ENCODE peak calls at places on chromosomes 6 and 20, in nine cellular contexts. D is NCI-H774, U is GM20000, N is right lobe of liver, Y is neural crest cell, S is NCI-H446, O is endothelial cell, E is PC-3, L is M059J. Z is an unnamed sample.

GRCh38 chr20:58511861-58512260 is 3.3 kb downstream of the APCDD1L start:
- DNase-seq in D (no peak), U (no peak), N (no peak), Y (no peak), S (no peak), O (no peak), E (no peak), L (no peak), Z (no peak)

GRCh38 chr6:30195951-30196350 is 17.3 kb downstream of the TRIM26 start:
- DNase-seq in D (no peak), U (no peak), N (no peak), Y (no peak), S (no peak), O (no peak), E (no peak), L (no peak), Z (no peak)

GRCh38 chr6:168197636-168198301 is 118.8 kb upstream of the FRMD1 start:
- DNase-seq in D (no peak), U (no peak), N (no peak), Y (no peak), S (no peak), O (no peak), E (no peak), L (no peak), Z (no peak)

GRCh38 chr20:47262008-47262364 is 94.5 kb downstream of the ZMYND8 start:
- DNase-seq in D (no peak), U (no peak), N (no peak), Y (no peak), S (no peak), O (no peak), E (no peak), L (no peak), Z (no peak)

GRCh38 chr6:9007062-9007461 is 571.7 kb upstream of the SLC35B3 start:
- DNase-seq in D (no peak), U (no peak), N (no peak), Y (no peak), S (no peak), O (no peak), E (no peak), L (no peak), Z (no peak)

GRCh38 chr6:31806470-31807272 is at the start of gene LSM2:
- DNase-seq in D (peak), U (peak), N (peak), Y (peak), S (peak), O (peak), E (peak), L (peak), Z (no peak)

GRCh38 chr6:122008105-122009100 is 391.0 kb upstream of the HSF2 start:
- DNase-seq in D (no peak), U (no peak), N (no peak), Y (no peak), S (no peak), O (no peak), E (no peak), L (no peak), Z (no peak)

GRCh38 chr6:15449001-15449400 is 203.1 kb downstream of the JARID2 start:
- DNase-seq in D (no peak), U (no peak), N (no peak), Y (no peak), S (no peak), O (no peak), E (peak), L (no peak), Z (no peak)

GRCh38 chr6:112153926-112154621 is 66.7 kb downstream of the FAM229B start:
- DNase-seq in D (no peak), U (no peak), N (no peak), Y (no peak), S (no peak), O (no peak), E (peak), L (peak), Z (no peak)

GRCh38 chr6:144372611-144373010 is 87.5 kb downstream of the UTRN start:
- DNase-seq in D (no peak), U (no peak), N (no peak), Y (no peak), S (no peak), O (no peak), E (no peak), L (no peak), Z (no peak)

GRCh38 chr6:148513145-148514071 is 170.8 kb downstream of the SASH1 start:
- DNase-seq in D (no peak), U (no peak), N (no peak), Y (no peak), S (no peak), O (no peak), E (no peak), L (no peak), Z (no peak)

GRCh38 chr6:109474995-109475394 is 8.0 kb downstream of the ZBTB24 start:
- DNase-seq in D (no peak), U (no peak), N (no peak), Y (no peak), S (no peak), O (no peak), E (no peak), L (no peak), Z (no peak)

GRCh38 chr6:9083108-9083507 is 647.8 kb upstream of the SLC35B3 start:
- DNase-seq in D (no peak), U (no peak), N (no peak), Y (no peak), S (no peak), O (no peak), E (no peak), L (no peak), Z (no peak)

GRCh38 chr6:20791074-20791473 is 256.8 kb downstream of the CDKAL1 start:
- DNase-seq in D (no peak), U (no peak), N (no peak), Y (no peak), S (no peak), O (no peak), E (no peak), L (no peak), Z (no peak)

Z was measured in epithelial cell of prostate.